ENCODE peak calls at places on chromosomes 1 and 21, in five cellular contexts. One of them, this sample, is unnamed.

GRCh38 chr1:204509186-204509635 is 7.0 kb upstream of the MDM4 start:
- DNase-seq in SK-N-SH: no peak
- DNase-seq in PC-3: no peak
- DNase-seq in MM.1S: no peak
- DNase-seq in neural progenitor cell: no peak
- DNase-seq in this sample: no peak

GRCh38 chr1:64519921-64520320 is 50.0 kb downstream of the CACHD1 start:
- DNase-seq in neural progenitor cell: no peak
- DNase-seq in SK-N-SH: no peak
- DNase-seq in MM.1S: no peak
- DNase-seq in PC-3: no peak
- DNase-seq in this sample: no peak

GRCh38 chr1:112465122-112465521 is 43.6 kb upstream of the WNT2B start:
- DNase-seq in neural progenitor cell: no peak
- DNase-seq in PC-3: no peak
- DNase-seq in MM.1S: no peak
- DNase-seq in SK-N-SH: no peak
- DNase-seq in this sample: no peak

GRCh38 chr1:59288046-59288445 is 8.8 kb upstream of the FGGY start:
- DNase-seq in PC-3: no peak
- DNase-seq in neural progenitor cell: no peak
- DNase-seq in MM.1S: no peak
- DNase-seq in SK-N-SH: no peak
- DNase-seq in this sample: no peak

GRCh38 chr1:210457566-210457965 is 128.9 kb downstream of the HHAT start:
- DNase-seq in MM.1S: no peak
- DNase-seq in SK-N-SH: no peak
- DNase-seq in neural progenitor cell: no peak
- DNase-seq in PC-3: no peak
- DNase-seq in this sample: no peak

GRCh38 chr1:168137515-168137821 is 738 bp upstream of the GPR161 start:
- DNase-seq in neural progenitor cell: no peak
- DNase-seq in PC-3: no peak
- DNase-seq in MM.1S: no peak
- DNase-seq in SK-N-SH: no peak
- DNase-seq in this sample: no peak

GRCh38 chr1:238652346-238652968 is 733.9 kb upstream of the CHRM3 start:
- DNase-seq in PC-3: peak; percentile 62
- DNase-seq in MM.1S: no peak
- DNase-seq in SK-N-SH: no peak
- DNase-seq in neural progenitor cell: no peak
- DNase-seq in this sample: no peak

GRCh38 chr21:45643021-45643980 is at the start of gene PCBP3:
- DNase-seq in neural progenitor cell: peak; percentile 99
- DNase-seq in MM.1S: peak; percentile 99
- DNase-seq in PC-3: peak; percentile 96
- DNase-seq in SK-N-SH: peak; percentile 98
- DNase-seq in this sample: peak; percentile 99

GRCh38 chr1:119139393-119139792 is 1.1 kb downstream of the WARS2 start:
- DNase-seq in neural progenitor cell: no peak
- DNase-seq in SK-N-SH: no peak
- DNase-seq in PC-3: no peak
- DNase-seq in MM.1S: peak; percentile 49
- DNase-seq in this sample: peak; percentile 23

GRCh38 chr21:26405735-26406361 is 167.2 kb downstream of the CYYR1 start:
- DNase-seq in neural progenitor cell: peak; percentile 31
- DNase-seq in MM.1S: peak; percentile 36
- DNase-seq in PC-3: peak; percentile 88
- DNase-seq in SK-N-SH: no peak
- DNase-seq in this sample: peak; percentile 34

GRCh38 chr1:109191377-109191776 is 22.3 kb upstream of the SARS1 start:
- DNase-seq in PC-3: no peak
- DNase-seq in MM.1S: no peak
- DNase-seq in SK-N-SH: no peak
- DNase-seq in neural progenitor cell: peak; percentile 66
- DNase-seq in this sample: peak; percentile 44

GRCh38 chr1:69221492-69221990 is 346.2 kb upstream of the LRRC7 start:
- DNase-seq in SK-N-SH: peak; percentile 20
- DNase-seq in neural progenitor cell: peak; percentile 20
- DNase-seq in PC-3: no peak
- DNase-seq in MM.1S: no peak
- DNase-seq in this sample: peak; percentile 41

GRCh38 chr1:226001852-226002666 is 2.9 kb upstream of the SDE2 start:
- DNase-seq in MM.1S: no peak
- DNase-seq in PC-3: peak; percentile 26
- DNase-seq in SK-N-SH: no peak
- DNase-seq in neural progenitor cell: no peak
- DNase-seq in this sample: no peak

GRCh38 chr21:21971384-21971783 is 973.2 kb downstream of the NCAM2 start:
- DNase-seq in SK-N-SH: no peak
- DNase-seq in MM.1S: no peak
- DNase-seq in neural progenitor cell: no peak
- DNase-seq in PC-3: peak; percentile 26
- DNase-seq in this sample: no peak

GRCh38 chr1:34433099-34433498 is 256.4 kb downstream of the C1orf94 start:
- DNase-seq in neural progenitor cell: no peak
- DNase-seq in SK-N-SH: no peak
- DNase-seq in PC-3: no peak
- DNase-seq in MM.1S: no peak
- DNase-seq in this sample: no peak

GRCh38 chr1:45014403-45015028 is 2.5 kb downstream of the UROD start:
- DNase-seq in neural progenitor cell: peak; percentile 88
- DNase-seq in SK-N-SH: peak; percentile 80
- DNase-seq in MM.1S: peak; percentile 64
- DNase-seq in PC-3: peak; percentile 86
- DNase-seq in this sample: peak; percentile 91

GRCh38 chr21:33492571-33492970 is 1.1 kb upstream of the DNAJC28 start:
- DNase-seq in SK-N-SH: no peak
- DNase-seq in neural progenitor cell: no peak
- DNase-seq in MM.1S: no peak
- DNase-seq in PC-3: peak; percentile 51
- DNase-seq in this sample: no peak

GRCh38 chr1:86703696-86704455 is 500 bp upstream of the SH3GLB1 start:
- DNase-seq in PC-3: no peak
- DNase-seq in SK-N-SH: no peak
- DNase-seq in neural progenitor cell: peak; percentile 73
- DNase-seq in MM.1S: no peak
- DNase-seq in this sample: peak; percentile 59

GRCh38 chr1:86706018-86706417 is 1.6 kb downstream of the SH3GLB1 start:
- DNase-seq in PC-3: peak; percentile 27
- DNase-seq in SK-N-SH: no peak
- DNase-seq in MM.1S: no peak
- DNase-seq in neural progenitor cell: no peak
- DNase-seq in this sample: no peak

GRCh38 chr1:86704456-86704971 is at the start of gene SH3GLB1:
- DNase-seq in neural progenitor cell: peak; percentile 95
- DNase-seq in SK-N-SH: peak; percentile 91
- DNase-seq in MM.1S: peak; percentile 90
- DNase-seq in PC-3: peak; percentile 87
- DNase-seq in this sample: peak; percentile 91

GRCh38 chr1:86705633-86705985 is 1.2 kb downstream of the SH3GLB1 start:
- DNase-seq in PC-3: peak; percentile 18
- DNase-seq in neural progenitor cell: no peak
- DNase-seq in MM.1S: peak; percentile 13
- DNase-seq in SK-N-SH: no peak
- DNase-seq in this sample: no peak

DNA sequence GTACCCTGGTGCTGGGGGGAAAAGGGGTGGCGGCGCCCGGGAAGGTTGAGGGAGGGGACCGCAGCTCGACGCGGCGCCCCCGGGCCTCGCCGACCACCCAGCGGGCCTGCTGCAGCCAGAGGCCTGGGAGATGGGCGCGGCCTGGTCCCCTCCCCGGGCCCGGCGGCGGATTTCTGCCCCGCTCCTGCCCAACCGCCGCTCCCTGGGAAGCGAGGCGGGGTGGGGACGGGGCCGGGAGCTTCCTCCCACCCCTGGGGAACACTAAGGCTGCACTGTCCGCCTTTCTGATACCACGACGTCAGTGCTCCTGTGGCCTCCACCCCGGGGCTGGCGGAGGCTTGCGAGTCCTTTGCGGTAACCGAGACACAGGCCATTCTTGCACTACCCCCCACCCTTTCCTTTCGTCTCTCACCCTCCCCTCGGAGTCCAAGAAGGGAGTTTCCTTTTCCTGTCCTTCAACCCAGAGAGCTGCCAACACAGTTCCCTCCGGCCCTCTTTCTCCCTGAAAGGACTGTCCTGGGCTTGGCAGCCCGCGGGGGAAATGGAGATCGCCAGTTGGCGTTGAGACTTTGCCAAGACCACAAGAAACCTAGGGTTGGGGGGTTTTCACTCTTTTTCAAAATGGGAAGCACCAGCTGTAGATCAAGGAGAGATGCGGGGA is 726 bp downstream of the SH3GLB1 start:
- DNase-seq in MM.1S: peak; percentile 63
- DNase-seq in SK-N-SH: peak; percentile 77
- DNase-seq in neural progenitor cell: peak; percentile 75
- DNase-seq in PC-3: peak; percentile 56
- DNase-seq in this sample: peak; percentile 64
- TF ChIP-seq EZH2phosphoT487 in MM.1S: no peak
- TF ChIP-seq EZH2phosphoT487 in SK-N-SH: no peak
- TF ChIP-seq EZH2phosphoT487 in neural progenitor cell: peak; percentile 23
- TF ChIP-seq EZH2phosphoT487 in PC-3: no peak
- TF ChIP-seq EZH2phosphoT487 in this sample: no peak

DNA sequence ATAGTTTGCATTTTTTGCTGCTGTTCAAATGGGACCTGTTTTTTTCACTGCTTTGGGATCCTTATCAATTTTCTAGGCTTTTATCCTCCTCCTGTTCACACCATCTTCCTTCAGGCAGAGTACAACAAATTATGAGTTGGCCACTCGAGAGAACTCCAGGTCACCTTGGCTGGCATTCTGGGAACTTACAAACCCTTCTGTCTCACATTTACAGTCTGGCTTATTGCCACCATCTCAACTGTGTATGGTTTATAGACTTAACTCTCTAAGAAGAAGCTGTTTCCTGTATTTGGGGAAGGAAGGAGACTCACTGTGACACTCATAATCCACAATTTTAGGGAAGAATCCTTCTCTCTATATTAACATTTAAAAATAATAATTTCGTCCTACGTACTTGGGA is 5.4 kb upstream of the ZNF691 start:
- DNase-seq in PC-3: peak; percentile 34
- DNase-seq in SK-N-SH: no peak
- DNase-seq in neural progenitor cell: no peak
- DNase-seq in MM.1S: no peak
- DNase-seq in this sample: no peak
- H3F3A ChIP-seq in PC-3: no peaks in the 10 kb centered on the region
- H3F3A ChIP-seq in SK-N-SH: no peaks in the 10 kb centered on the region
- H3F3A ChIP-seq in neural progenitor cell: peaks cover 12% of the 10 kb centered on the region
- H3F3A ChIP-seq in MM.1S: no peaks in the 10 kb centered on the region
- H3F3A ChIP-seq in this sample: no peaks in the 10 kb centered on the region

GRCh38 chr21:20811702-20812101 is 186.5 kb upstream of the NCAM2 start:
- DNase-seq in MM.1S: no peak
- DNase-seq in PC-3: no peak
- DNase-seq in neural progenitor cell: no peak
- DNase-seq in SK-N-SH: no peak
- DNase-seq in this sample: no peak
- TF ChIP-seq CTCF in MM.1S: no peak
- TF ChIP-seq CTCF in PC-3: no peak
- TF ChIP-seq CTCF in neural progenitor cell: no peak
- TF ChIP-seq CTCF in SK-N-SH: no peak
- TF ChIP-seq CTCF in this sample: no peak

GRCh38 chr21:42463861-42464515 is 32.0 kb downstream of the RSPH1 start:
- DNase-seq in MM.1S: peak; percentile 36
- DNase-seq in neural progenitor cell: no peak
- DNase-seq in PC-3: peak; percentile 68
- DNase-seq in SK-N-SH: no peak
- DNase-seq in this sample: peak; percentile 84

GRCh38 chr21:42466700-42467612 is 29.1 kb downstream of the RSPH1 start:
- DNase-seq in PC-3: peak; percentile 50
- DNase-seq in SK-N-SH: no peak
- DNase-seq in neural progenitor cell: peak; percentile 55
- DNase-seq in MM.1S: peak; percentile 85
- DNase-seq in this sample: peak; percentile 60

GRCh38 chr21:42461881-42462877 is 33.8 kb downstream of the RSPH1 start:
- DNase-seq in MM.1S: no peak
- DNase-seq in PC-3: no peak
- DNase-seq in neural progenitor cell: no peak
- DNase-seq in SK-N-SH: no peak
- DNase-seq in this sample: peak; percentile 55

GRCh38 chr21:42467613-42467983 is 28.4 kb downstream of the RSPH1 start:
- DNase-seq in MM.1S: no peak
- DNase-seq in neural progenitor cell: no peak
- DNase-seq in PC-3: no peak
- DNase-seq in SK-N-SH: no peak
- DNase-seq in this sample: no peak

DNA sequence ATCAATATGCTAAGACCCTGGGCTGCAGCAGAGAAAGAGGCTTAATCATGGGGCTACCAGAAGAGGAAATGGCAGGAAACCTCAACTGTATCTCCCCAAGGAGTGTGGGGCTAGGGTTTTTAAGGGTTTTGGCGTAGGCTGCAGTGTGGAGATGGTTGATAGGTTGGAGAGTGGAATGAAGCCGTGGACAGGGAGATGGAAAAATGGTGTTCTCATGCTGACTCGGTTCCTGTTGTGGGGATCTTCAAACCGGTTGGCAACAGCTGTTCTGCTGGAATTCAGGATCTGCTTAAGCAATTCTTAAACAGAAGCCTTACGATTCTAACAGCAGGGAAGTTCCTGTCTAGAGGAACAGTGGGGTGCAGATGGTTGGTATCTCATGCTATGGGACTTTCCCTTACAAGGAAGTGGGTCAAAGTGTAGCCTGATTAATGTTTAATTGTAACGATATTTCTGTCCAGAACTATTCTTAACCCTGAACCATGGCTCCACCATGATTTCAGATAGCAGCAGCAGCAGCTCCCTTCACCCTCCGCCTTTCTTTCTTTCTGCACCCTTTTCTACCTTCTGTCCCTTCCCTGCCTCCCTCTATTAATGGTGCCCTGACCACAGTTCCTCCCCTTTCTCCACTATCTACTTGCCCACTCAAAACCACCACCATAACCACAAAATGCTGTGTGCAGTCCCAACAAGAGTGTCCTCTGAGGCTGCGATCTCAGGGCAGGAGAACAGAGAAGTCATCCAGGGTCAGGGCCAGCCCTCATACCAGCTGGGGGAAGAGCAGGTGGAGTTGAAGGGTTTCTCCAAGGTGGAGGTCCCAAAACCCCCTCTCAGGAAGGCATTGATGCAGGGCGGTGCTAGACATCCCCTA is 30.8 kb downstream of the RSPH1 start:
- DNase-seq in SK-N-SH: no peak
- DNase-seq in PC-3: no peak
- DNase-seq in MM.1S: peak; percentile 38
- DNase-seq in neural progenitor cell: no peak
- DNase-seq in this sample: no peak
- TF ChIP-seq EZH2phosphoT487 in SK-N-SH: no peak
- TF ChIP-seq EZH2phosphoT487 in PC-3: no peak
- TF ChIP-seq EZH2phosphoT487 in MM.1S: no peak
- TF ChIP-seq EZH2phosphoT487 in neural progenitor cell: no peak
- TF ChIP-seq EZH2phosphoT487 in this sample: no peak

DNA sequence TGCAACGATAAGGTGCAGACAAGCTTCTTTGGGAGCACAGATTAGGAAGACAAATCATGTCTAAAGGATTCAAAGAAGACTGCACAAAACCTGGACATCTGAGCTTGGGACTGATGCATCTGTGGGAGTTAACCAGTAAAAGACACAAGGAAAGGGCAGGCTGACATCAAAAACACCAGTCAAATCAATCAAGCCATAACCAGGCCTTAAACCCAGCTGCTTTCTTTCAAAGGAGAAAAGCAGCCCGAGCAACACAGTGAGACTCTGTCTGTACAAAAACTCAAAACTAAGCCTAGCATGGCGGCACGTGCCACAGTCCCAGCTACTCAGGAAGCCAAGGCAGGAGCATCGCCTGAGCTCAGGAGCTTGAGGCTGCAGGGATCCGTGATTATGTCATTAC is 411.6 kb downstream of the SMYD3 start:
- DNase-seq in MM.1S: no peak
- DNase-seq in SK-N-SH: no peak
- DNase-seq in PC-3: no peak
- DNase-seq in neural progenitor cell: no peak
- DNase-seq in this sample: no peak
- H3F3A ChIP-seq in MM.1S: no peaks in the 10 kb centered on the region
- H3F3A ChIP-seq in SK-N-SH: no peaks in the 10 kb centered on the region
- H3F3A ChIP-seq in PC-3: no peaks in the 10 kb centered on the region
- H3F3A ChIP-seq in neural progenitor cell: no peaks in the 10 kb centered on the region
- H3F3A ChIP-seq in this sample: no peaks in the 10 kb centered on the region